ENCODE peak calls at places on chromosomes 3 and 15, in eight cellular contexts. D is thoracic aorta; Z is psoas muscle; Y is CD8-positive, alpha-beta memory T cell; I is transverse colon; M is adrenal gland; N is uterus; G is esophagus squamous epithelium. V is an unnamed sample.
A peak's percentile ranks its signal among the peaks of the same experiment; 100 is the strongest.

GRCh38 chr3:185807455-185808068 is 17.3 kb downstream of the IGF2BP2 start:
- DNase-seq in Z (no peak), N (no peak), G (no peak), D (no peak), Y (no peak), I (no peak), M (no peak), V (no peak)

GRCh38 chr15:60682115-60682514 is 203.2 kb upstream of the ICE2 start:
- DNase-seq in Z (no peak), I (no peak), N (no peak), M (no peak), G (no peak), D (no peak), Y (no peak), V (no peak)

GRCh38 chr3:42262525-42262924 is 3.5 kb downstream of the CCK start:
- DNase-seq in Z (no peak), I (no peak), D (no peak), N (no peak), Y (no peak), G (no peak), M (no peak), V (no peak)

GRCh38 chr15:70013647-70014310 is 83.9 kb downstream of the TLE3 start:
- DNase-seq in D (no peak), Z (no peak), M (no peak), N (no peak), Y (no peak), G (no peak), I (no peak), V (no peak)

GRCh38 chr3:187963677-187964385 is 190.1 kb upstream of the LPP start:
- DNase-seq in N (no peak), Y (no peak), I (no peak), D (no peak), Z (no peak), G (no peak), M (no peak), V (no peak)

GRCh38 chr15:33454346-33454745 is 143.6 kb downstream of the RYR3 start:
- DNase-seq in I (no peak), G (no peak), Z (no peak), N (no peak), D (no peak), Y (no peak), M (no peak), V (no peak)

GRCh38 chr3:13414040-13414729 is 5.9 kb downstream of the NUP210 start:
- DNase-seq in Z (peak; percentile 71), Y (peak; percentile 86), M (peak; percentile 52), D (no peak), I (peak; percentile 77), N (no peak), G (peak; percentile 53), V (peak; percentile 79)

GRCh38 chr3:127672429-127673190 is at the start of gene ABTB1:
- DNase-seq in N (peak; percentile 82), Z (peak; percentile 94), I (peak; percentile 90), M (peak; percentile 79), D (peak; percentile 57), G (peak; percentile 53), Y (peak; percentile 91), V (peak; percentile 95)

GRCh38 chr15:50181983-50182232 is at the start of gene SLC27A2:
- DNase-seq in Z (peak; percentile 63), N (no peak), G (no peak), D (no peak), Y (no peak), I (peak; percentile 70), M (no peak), V (peak; percentile 56)

GRCh38 chr3:179826247-179826637 is 173.4 kb downstream of the USP13 start:
- DNase-seq in Y (no peak), G (no peak), D (no peak), M (no peak), Z (no peak), N (no peak), I (no peak), V (no peak)

GRCh38 chr15:70670680-70671079 is 92.7 kb downstream of the UACA start:
- DNase-seq in I (no peak), Y (no peak), N (no peak), Z (no peak), D (no peak), G (no peak), M (no peak), V (no peak)

GRCh38 chr15:101384276-101384675 is 89.2 kb upstream of the SNRPA1 start:
- DNase-seq in D (no peak), N (no peak), G (no peak), I (no peak), Z (peak; percentile 11), Y (no peak), M (no peak), V (no peak)

DNA sequence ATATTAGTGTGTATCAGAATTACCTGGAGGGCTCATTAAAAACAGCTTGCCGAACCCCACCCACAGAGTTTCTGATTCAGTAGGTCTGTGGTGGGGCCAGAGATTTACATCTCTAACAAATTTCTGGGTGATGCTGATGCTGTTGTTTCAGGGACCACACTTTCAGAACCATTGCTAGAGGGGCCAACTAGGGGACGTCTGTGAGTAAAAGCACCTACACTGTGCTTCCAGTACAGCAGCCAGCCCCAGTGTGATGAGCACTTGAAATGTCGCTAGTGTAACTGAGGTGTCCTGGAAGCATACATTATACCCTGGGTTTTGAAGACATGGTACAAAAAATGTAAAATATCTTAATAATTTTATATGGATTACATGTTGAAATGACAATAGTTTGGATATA is 33.0 kb downstream of the AGTR1 start:
- DNase-seq in Z (no peak), D (no peak), M (no peak), N (no peak), G (no peak), Y (no peak), I (no peak), V (no peak)
- H3K27ac ChIP-seq in Z (no peak overlapping the region), D (no peak overlapping the region), M (no peak overlapping the region), N (no peak overlapping the region), G (no peak overlapping the region), Y (no peak overlapping the region), I (no peak overlapping the region), V (no peak overlapping the region)

GRCh38 chr3:57934373-57934772 is 73.8 kb upstream of the FLNB start:
- DNase-seq in D (no peak), I (no peak), Y (no peak), G (no peak), Z (no peak), M (no peak), N (no peak), V (no peak)
- H3K4me3 ChIP-seq in D (no peak overlapping the region), I (no peak overlapping the region), Y (no peak overlapping the region), G (no peak overlapping the region), Z (no peak overlapping the region), M (no peak overlapping the region), N (no peak overlapping the region), V (no peak overlapping the region)

GRCh38 chr15:89591834-89592233 is 16.6 kb downstream of the TICRR start:
- DNase-seq in Y (no peak), M (no peak), N (no peak), Z (no peak), D (no peak), G (no peak), I (no peak), V (no peak)

GRCh38 chr15:89587955-89588354 is 12.7 kb downstream of the TICRR start:
- DNase-seq in Y (no peak), G (no peak), I (no peak), Z (no peak), N (no peak), D (no peak), M (no peak), V (no peak)

GRCh38 chr15:89593018-89593417 is 17.7 kb downstream of the TICRR start:
- DNase-seq in M (no peak), N (no peak), G (no peak), I (no peak), Z (no peak), D (no peak), Y (no peak), V (no peak)
- H3K4me1 ChIP-seq in M (no peaks in the 10 kb centered on the region), N (no peaks in the 10 kb centered on the region), G (no peaks in the 10 kb centered on the region), I (no peaks in the 10 kb centered on the region), Z (no peaks in the 10 kb centered on the region), D (no peaks in the 10 kb centered on the region), Y (no peaks in the 10 kb centered on the region), V (no peaks in the 10 kb centered on the region)

GRCh38 chr3:45948881-45949280 is 5.6 kb downstream of the CXCR6 start:
- DNase-seq in I (no peak), G (no peak), Z (no peak), M (no peak), Y (no peak), D (no peak), N (no peak), V (no peak)

GRCh38 chr3:45949432-45949831 is 6.2 kb downstream of the CXCR6 start:
- DNase-seq in D (no peak), Y (no peak), N (no peak), Z (no peak), I (no peak), G (no peak), M (no peak), V (no peak)

GRCh38 chr3:45947361-45947760 is 4.1 kb downstream of the CXCR6 start:
- DNase-seq in N (no peak), I (no peak), Z (no peak), G (no peak), Y (no peak), D (no peak), M (no peak), V (no peak)

GRCh38 chr3:45946875-45947274 is 3.6 kb downstream of the CXCR6 start:
- DNase-seq in M (no peak), D (no peak), G (no peak), Z (no peak), Y (no peak), N (no peak), I (no peak), V (no peak)

DNA sequence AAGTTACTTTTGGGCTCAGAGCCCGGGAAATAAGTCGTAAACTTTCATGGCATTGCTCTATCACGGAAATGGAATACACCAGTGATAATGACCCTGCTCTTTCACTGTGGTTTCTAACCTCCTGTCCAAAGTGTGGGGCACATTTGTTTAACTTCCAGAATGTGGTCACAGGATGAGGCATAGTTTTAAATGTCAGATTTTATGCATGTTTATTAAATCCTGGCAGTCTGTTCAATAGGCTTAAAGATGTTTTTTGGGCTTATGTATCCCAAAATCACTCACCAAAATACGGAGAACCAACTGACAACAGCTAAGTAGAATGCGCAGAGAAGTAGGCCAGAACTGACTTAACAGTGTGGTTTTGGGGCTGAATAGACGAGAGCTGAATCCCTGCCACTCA is 5.1 kb downstream of the CXCR6 start:
- DNase-seq in Y (no peak), M (no peak), N (no peak), Z (no peak), G (no peak), I (no peak), D (no peak), V (no peak)
- H3K27ac ChIP-seq in Y (no peak overlapping the region), M (no peak overlapping the region), N (peak overlapping the region; percentile 31), Z (peak overlapping the region; percentile 53), G (no peak overlapping the region), I (peak overlapping the region; percentile 32), D (peak overlapping the region; percentile 54), V (no peak overlapping the region)

GRCh38 chr15:85429522-85429921 is 49.1 kb downstream of the AKAP13 start:
- DNase-seq in Y (no peak), G (no peak), I (no peak), Z (no peak), D (no peak), N (no peak), M (no peak), V (no peak)
- H3K4me3 ChIP-seq in Y (no peak overlapping the region), G (no peak overlapping the region), I (no peak overlapping the region), Z (no peak overlapping the region), D (no peak overlapping the region), N (no peak overlapping the region), M (no peak overlapping the region), V (no peak overlapping the region)

GRCh38 chr3:71542548-71543370 is 40.8 kb downstream of the FOXP1 start:
- DNase-seq in G (peak; percentile 14), I (peak; percentile 85), D (peak; percentile 67), Y (no peak), N (peak; percentile 81), M (peak; percentile 82), Z (peak; percentile 90), V (peak; percentile 91)
- H3K4me1 ChIP-seq in G (peaks cover 19% of the 10 kb centered on the region), I (peaks cover 31% of the 10 kb centered on the region), D (peaks cover 42% of the 10 kb centered on the region), Y (no peaks in the 10 kb centered on the region), N (peaks cover 2% of the 10 kb centered on the region), M (peaks cover 14% of the 10 kb centered on the region), Z (peaks cover 17% of the 10 kb centered on the region), V (peaks cover 7% of the 10 kb centered on the region)

V was measured in right cardiac atrium.